ENCODE peak calls at places on chromosomes 5 and 9, in five cellular contexts. One of them, this sample, is unnamed.

GRCh38 chr9:108142142-108142503 is 652.6 kb upstream of the KLF4 start:
- DNase-seq in H1: no peak
- DNase-seq in K562: no peak
- DNase-seq in GM12878: no peak
- DNase-seq in HepG2: no peak
- DNase-seq in this sample: no peak

GRCh38 chr5:61638476-61638875 is 306.4 kb downstream of the ZSWIM6 start:
- DNase-seq in GM12878: no peak
- DNase-seq in K562: no peak
- DNase-seq in HepG2: no peak
- DNase-seq in H1: no peak
- DNase-seq in this sample: no peak

GRCh38 chr9:86763795-86764194 is 183.5 kb downstream of the GAS1 start:
- DNase-seq in H1: no peak
- DNase-seq in K562: no peak
- DNase-seq in HepG2: no peak
- DNase-seq in GM12878: no peak
- DNase-seq in this sample: no peak

GRCh38 chr9:110157812-110158629 is 49.9 kb downstream of the C9orf152 start:
- DNase-seq in K562: no peak
- DNase-seq in H1: no peak
- DNase-seq in HepG2: no peak
- DNase-seq in GM12878: no peak
- DNase-seq in this sample: no peak

GRCh38 chr9:14238518-14238917 is 75.4 kb downstream of the NFIB start:
- DNase-seq in HepG2: peak; percentile 40
- DNase-seq in H1: no peak
- DNase-seq in GM12878: no peak
- DNase-seq in K562: no peak
- DNase-seq in this sample: no peak

GRCh38 chr5:135129307-135129706 is 95.3 kb upstream of the PITX1 start:
- DNase-seq in K562: no peak
- DNase-seq in H1: no peak
- DNase-seq in HepG2: no peak
- DNase-seq in GM12878: no peak
- DNase-seq in this sample: no peak

GRCh38 chr9:21993893-21994525 is at the start of gene CDKN2A:
- DNase-seq in H1: peak; percentile 72
- DNase-seq in GM12878: no peak
- DNase-seq in HepG2: no peak
- DNase-seq in K562: no peak
- DNase-seq in this sample: no peak

GRCh38 chr5:14204785-14205321 is 61.7 kb downstream of the TRIO start:
- DNase-seq in HepG2: peak; percentile 64
- DNase-seq in GM12878: no peak
- DNase-seq in H1: no peak
- DNase-seq in K562: no peak
- DNase-seq in this sample: no peak

DNA sequence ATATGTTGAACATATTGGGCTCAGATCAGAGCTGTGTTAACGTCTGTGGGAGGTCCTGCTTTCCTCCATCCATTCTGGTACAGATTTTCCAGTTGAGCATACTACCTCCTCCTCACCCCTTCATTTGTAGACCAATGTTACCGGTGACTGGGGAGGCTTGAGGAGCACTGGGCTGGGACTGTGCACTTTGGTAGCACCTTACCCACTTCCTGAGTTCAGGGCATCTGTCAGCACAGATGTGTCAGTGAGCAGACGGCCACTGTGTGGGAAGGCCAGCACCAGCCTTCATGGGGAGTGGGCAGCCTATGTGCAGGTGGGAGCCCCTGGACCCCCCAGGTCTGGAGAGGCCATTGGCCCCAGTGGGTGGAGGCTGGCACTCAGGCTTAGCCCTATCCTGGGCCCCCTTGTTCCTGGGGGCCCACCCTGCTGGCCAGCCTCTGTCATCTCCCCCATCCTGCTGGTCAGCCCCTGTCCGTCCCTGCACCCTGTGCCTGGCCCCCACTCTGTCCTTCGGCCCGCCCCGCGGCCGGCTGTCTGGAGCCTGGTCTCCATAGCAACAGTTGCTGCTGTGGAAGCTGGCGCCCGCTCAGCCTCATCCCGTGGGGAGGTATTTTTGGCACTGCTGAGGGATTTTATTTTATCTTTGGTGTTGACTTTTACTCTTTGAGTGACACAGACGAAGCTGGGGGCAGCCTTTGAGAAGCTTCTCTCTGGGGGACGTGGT is 21.3 kb downstream of the WNK2 start:
- DNase-seq in H1: no peak
- DNase-seq in HepG2: peak; percentile 48
- DNase-seq in K562: no peak
- DNase-seq in GM12878: no peak
- DNase-seq in this sample: no peak
- TF ChIP-seq SRF in H1: no peak
- TF ChIP-seq SRF in HepG2: no peak
- TF ChIP-seq SRF in K562: no peak
- TF ChIP-seq SRF in GM12878: no peak
- TF ChIP-seq SRF in this sample: no peak

GRCh38 chr5:34717426-34718327 is 61.5 kb downstream of the RAI14 start:
- DNase-seq in H1: peak; percentile 63
- DNase-seq in HepG2: no peak
- DNase-seq in K562: no peak
- DNase-seq in GM12878: no peak
- DNase-seq in this sample: no peak
- TF ChIP-seq SRF in H1: no peak
- TF ChIP-seq SRF in HepG2: no peak
- TF ChIP-seq SRF in K562: no peak
- TF ChIP-seq SRF in GM12878: no peak
- TF ChIP-seq SRF in this sample: no peak

DNA sequence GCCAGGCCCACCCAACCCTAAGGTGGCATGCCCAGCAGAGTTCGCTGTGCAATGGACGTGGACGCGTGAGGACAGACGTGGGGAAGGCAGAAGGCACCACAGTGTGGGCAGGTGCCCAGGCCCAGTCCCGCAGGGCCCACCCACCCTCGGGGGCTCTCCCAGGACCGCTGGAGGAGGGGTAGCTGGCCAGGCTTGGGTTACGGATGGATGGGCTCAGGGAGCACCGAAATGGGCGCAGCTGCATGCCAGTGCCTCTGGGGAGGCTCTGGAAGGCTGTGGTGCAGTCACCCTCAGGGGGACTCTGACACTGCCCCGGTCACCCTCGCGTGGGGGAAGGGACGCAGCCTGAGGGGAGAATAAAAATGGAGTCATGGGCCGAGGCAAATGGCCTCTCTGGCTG is 9.6 kb upstream of the GPSM1 start:
- DNase-seq in H1: no peak
- DNase-seq in K562: no peak
- DNase-seq in GM12878: no peak
- DNase-seq in HepG2: no peak
- DNase-seq in this sample: no peak
- TF ChIP-seq SRF in H1: no peak
- TF ChIP-seq SRF in K562: no peak
- TF ChIP-seq SRF in GM12878: no peak
- TF ChIP-seq SRF in HepG2: no peak
- TF ChIP-seq SRF in this sample: no peak

GRCh38 chr5:16552666-16553343 is 64.0 kb downstream of the RETREG1 start:
- DNase-seq in H1: peak; percentile 84
- DNase-seq in K562: peak; percentile 64
- DNase-seq in HepG2: peak; percentile 54
- DNase-seq in GM12878: no peak
- DNase-seq in this sample: peak; percentile 49
- TF ChIP-seq SRF in H1: no peak
- TF ChIP-seq SRF in K562: no peak
- TF ChIP-seq SRF in HepG2: no peak
- TF ChIP-seq SRF in GM12878: no peak
- TF ChIP-seq SRF in this sample: no peak

GRCh38 chr5:143024227-143024920 is 254.2 kb downstream of the ARHGAP26 start:
- DNase-seq in HepG2: no peak
- DNase-seq in K562: no peak
- DNase-seq in GM12878: no peak
- DNase-seq in H1: no peak
- DNase-seq in this sample: no peak

GRCh38 chr5:143023447-143024096 is 253.4 kb downstream of the ARHGAP26 start:
- DNase-seq in GM12878: peak; percentile 87
- DNase-seq in K562: no peak
- DNase-seq in H1: no peak
- DNase-seq in HepG2: no peak
- DNase-seq in this sample: no peak

GRCh38 chr5:143019157-143019556 is 249.0 kb downstream of the ARHGAP26 start:
- DNase-seq in K562: no peak
- DNase-seq in HepG2: no peak
- DNase-seq in GM12878: no peak
- DNase-seq in H1: no peak
- DNase-seq in this sample: no peak

GRCh38 chr5:143019614-143020515 is 249.7 kb downstream of the ARHGAP26 start:
- DNase-seq in K562: no peak
- DNase-seq in H1: no peak
- DNase-seq in HepG2: no peak
- DNase-seq in GM12878: peak; percentile 96
- DNase-seq in this sample: no peak

GRCh38 chr5:143021595-143021994 is 251.4 kb downstream of the ARHGAP26 start:
- DNase-seq in GM12878: no peak
- DNase-seq in K562: no peak
- DNase-seq in H1: no peak
- DNase-seq in HepG2: no peak
- DNase-seq in this sample: no peak
- TF ChIP-seq SRF in GM12878: no peak
- TF ChIP-seq SRF in K562: no peak
- TF ChIP-seq SRF in H1: no peak
- TF ChIP-seq SRF in HepG2: no peak
- TF ChIP-seq SRF in this sample: no peak

GRCh38 chr9:131447148-131447547 is 53.3 kb downstream of the PRRC2B start:
- DNase-seq in HepG2: no peak
- DNase-seq in GM12878: no peak
- DNase-seq in H1: no peak
- DNase-seq in K562: no peak
- DNase-seq in this sample: no peak

GRCh38 chr9:131448818-131449217 is 53.9 kb upstream of the POMT1 start:
- DNase-seq in K562: no peak
- DNase-seq in HepG2: no peak
- DNase-seq in GM12878: no peak
- DNase-seq in H1: no peak
- DNase-seq in this sample: no peak

GRCh38 chr9:131447600-131447999 is 53.7 kb downstream of the PRRC2B start:
- DNase-seq in GM12878: no peak
- DNase-seq in HepG2: no peak
- DNase-seq in K562: no peak
- DNase-seq in H1: no peak
- DNase-seq in this sample: no peak

GRCh38 chr9:131443648-131444047 is 49.8 kb downstream of the PRRC2B start:
- DNase-seq in K562: no peak
- DNase-seq in GM12878: no peak
- DNase-seq in HepG2: no peak
- DNase-seq in H1: no peak
- DNase-seq in this sample: no peak

GRCh38 chr9:131446276-131446675 is 52.4 kb downstream of the PRRC2B start:
- DNase-seq in K562: no peak
- DNase-seq in GM12878: no peak
- DNase-seq in H1: no peak
- DNase-seq in HepG2: no peak
- DNase-seq in this sample: no peak
- TF ChIP-seq SRF in K562: no peak
- TF ChIP-seq SRF in GM12878: no peak
- TF ChIP-seq SRF in H1: no peak
- TF ChIP-seq SRF in HepG2: no peak
- TF ChIP-seq SRF in this sample: no peak

DNA sequence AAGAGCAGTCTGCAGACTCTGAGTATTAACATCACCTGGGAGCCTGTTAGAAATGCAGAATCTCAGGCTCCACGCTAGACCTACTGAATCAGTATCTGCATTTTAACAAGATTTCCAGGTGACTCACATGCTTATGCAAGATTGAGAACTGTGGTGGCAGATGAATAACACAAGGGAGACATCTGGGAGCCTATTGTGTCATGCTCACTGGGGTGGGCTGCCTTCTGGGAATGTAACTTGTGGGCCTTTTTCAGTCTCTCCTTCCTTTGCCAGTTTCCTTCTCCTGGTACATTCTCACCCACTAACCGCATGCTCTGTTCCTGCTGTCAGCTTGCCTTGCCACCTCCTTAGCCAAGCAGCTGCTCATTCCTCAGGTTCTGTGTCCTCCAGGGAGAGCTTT is 176.6 kb upstream of the C9orf72 start:
- DNase-seq in K562: no peak
- DNase-seq in H1: peak; percentile 51
- DNase-seq in GM12878: no peak
- DNase-seq in HepG2: no peak
- DNase-seq in this sample: no peak
- TF ChIP-seq SRF in K562: no peak
- TF ChIP-seq SRF in H1: no peak
- TF ChIP-seq SRF in GM12878: no peak
- TF ChIP-seq SRF in HepG2: no peak
- TF ChIP-seq SRF in this sample: no peak

GRCh38 chr5:127400524-127400923 is 109.9 kb downstream of the MEGF10 start:
- DNase-seq in GM12878: no peak
- DNase-seq in HepG2: no peak
- DNase-seq in K562: no peak
- DNase-seq in H1: no peak
- DNase-seq in this sample: no peak
- TF ChIP-seq SRF in GM12878: no peak
- TF ChIP-seq SRF in HepG2: no peak
- TF ChIP-seq SRF in K562: no peak
- TF ChIP-seq SRF in H1: no peak
- TF ChIP-seq SRF in this sample: no peak

DNA sequence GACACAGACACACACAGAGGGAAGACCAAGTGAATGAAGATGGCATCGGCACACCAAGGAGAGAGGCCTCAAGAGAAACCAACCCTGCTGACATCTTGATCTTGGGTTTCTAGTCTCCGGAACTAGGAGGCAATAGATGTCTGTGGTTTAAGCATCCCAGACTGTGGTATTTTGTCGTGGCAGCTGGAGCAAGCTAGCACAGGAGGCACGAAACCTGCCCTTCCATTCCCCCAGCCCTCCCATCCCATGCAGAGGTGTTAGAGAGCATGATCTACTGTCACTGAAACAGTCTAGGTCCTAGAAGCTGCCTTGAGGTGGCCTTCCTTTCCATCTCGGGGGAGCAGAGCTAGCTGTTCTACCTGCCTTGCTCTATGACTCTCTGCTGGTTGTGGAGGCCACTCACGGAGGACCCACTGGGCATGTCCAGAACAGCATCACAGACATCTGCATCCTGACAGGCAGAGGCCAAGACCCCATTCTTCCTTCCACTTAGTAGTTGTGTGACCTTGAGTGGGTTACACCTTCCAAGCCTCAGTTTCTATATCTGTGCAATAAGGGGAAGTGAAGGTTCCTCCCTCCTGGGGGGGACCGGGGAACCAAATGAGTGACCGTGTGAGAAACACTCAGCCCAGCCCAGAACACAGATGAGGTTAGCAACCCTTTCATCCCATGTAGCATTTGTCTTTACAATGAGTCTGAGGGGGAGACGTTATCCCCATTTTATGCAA is 134.3 kb upstream of the BOD1 start:
- DNase-seq in GM12878: no peak
- DNase-seq in H1: no peak
- DNase-seq in HepG2: no peak
- DNase-seq in K562: no peak
- DNase-seq in this sample: no peak
- TF ChIP-seq SRF in GM12878: no peak
- TF ChIP-seq SRF in H1: no peak
- TF ChIP-seq SRF in HepG2: no peak
- TF ChIP-seq SRF in K562: no peak
- TF ChIP-seq SRF in this sample: no peak